ENCODE peak calls at places on chromosome 3, in four cellular contexts. L, D, M and J are unnamed samples.

GRCh38 chr3:24088782-24089181 is 143.7 kb downstream of the NR1D2 start:
- DNase-seq in L (peak), D (no peak), M (peak), J (no peak)

GRCh38 chr3:64214002-64214696 is 11.1 kb downstream of the PRICKLE2 start:
- DNase-seq in L (peak), D (no peak), M (no peak), J (peak)

GRCh38 chr3:134536760-134537159 is 50.9 kb downstream of the CEP63 start:
- DNase-seq in L (no peak), D (no peak), M (no peak), J (no peak)

GRCh38 chr3:14513566-14514322 is 26.4 kb downstream of the GRIP2 start:
- DNase-seq in L (no peak), D (no peak), M (no peak), J (no peak)

GRCh38 chr3:69445498-69445897 is 59.6 kb upstream of the FRMD4B start:
- DNase-seq in L (peak), D (no peak), M (no peak), J (no peak)

GRCh38 chr3:13204177-13204581 is 130.9 kb upstream of the IQSEC1 start:
- DNase-seq in L (no peak), D (no peak), M (no peak), J (no peak)

GRCh38 chr3:120140098-120140742 is 46.0 kb upstream of the GSK3B start:
- DNase-seq in L (no peak), D (no peak), M (no peak), J (no peak)

GRCh38 chr3:14329116-14329830 is 73.1 kb upstream of the SLC6A6 start:
- DNase-seq in L (peak), D (no peak), M (no peak), J (peak)

GRCh38 chr3:177144922-177145321 is 52.4 kb downstream of the TBL1XR1 start:
- DNase-seq in L (no peak), D (peak), M (no peak), J (no peak)

GRCh38 chr3:164222200-164222599 is 856.1 kb downstream of the SI start:
- DNase-seq in L (no peak), D (no peak), M (no peak), J (no peak)

GRCh38 chr3:179526989-179527391 is 35.7 kb upstream of the ACTL6A start:
- DNase-seq in L (peak), D (no peak), M (no peak), J (peak)

GRCh38 chr3:31980530-31981205 is 394 bp downstream of the OSBPL10 start:
- DNase-seq in L (peak), D (no peak), M (no peak), J (peak)

GRCh38 chr3:182829761-182830405 is 36.6 kb downstream of the ATP11B start:
- DNase-seq in L (no peak), D (no peak), M (no peak), J (no peak)

GRCh38 chr3:187212705-187213104 is 15.4 kb downstream of the RTP1 start:
- DNase-seq in L (no peak), D (no peak), M (no peak), J (no peak)

GRCh38 chr3:11201246-11202024 is 47.1 kb downstream of the HRH1 start:
- DNase-seq in L (no peak), D (no peak), M (no peak), J (peak)

GRCh38 chr3:22029480-22029879 is 278.5 kb upstream of the ZNF385D start:
- DNase-seq in L (no peak), D (no peak), M (no peak), J (no peak)

GRCh38 chr3:178304758-178305157 is 231.5 kb upstream of the KCNMB2 start:
- DNase-seq in L (peak), D (no peak), M (no peak), J (no peak)

GRCh38 chr3:42013652-42014442 is 51.9 kb upstream of the ULK4 start:
- DNase-seq in L (no peak), D (no peak), M (peak), J (no peak)

GRCh38 chr3:98921957-98922356 is 20.5 kb upstream of the DCBLD2 start:
- DNase-seq in L (no peak), D (no peak), M (no peak), J (no peak)

GRCh38 chr3:98914210-98915080 is 12.9 kb upstream of the DCBLD2 start:
- DNase-seq in L (no peak), D (no peak), M (no peak), J (no peak)

GRCh38 chr3:98920166-98920565 is 18.7 kb upstream of the DCBLD2 start:
- DNase-seq in L (no peak), D (no peak), M (no peak), J (no peak)

GRCh38 chr3:98917608-98918007 is 16.1 kb upstream of the DCBLD2 start:
- DNase-seq in L (no peak), D (no peak), M (no peak), J (no peak)

DNA sequence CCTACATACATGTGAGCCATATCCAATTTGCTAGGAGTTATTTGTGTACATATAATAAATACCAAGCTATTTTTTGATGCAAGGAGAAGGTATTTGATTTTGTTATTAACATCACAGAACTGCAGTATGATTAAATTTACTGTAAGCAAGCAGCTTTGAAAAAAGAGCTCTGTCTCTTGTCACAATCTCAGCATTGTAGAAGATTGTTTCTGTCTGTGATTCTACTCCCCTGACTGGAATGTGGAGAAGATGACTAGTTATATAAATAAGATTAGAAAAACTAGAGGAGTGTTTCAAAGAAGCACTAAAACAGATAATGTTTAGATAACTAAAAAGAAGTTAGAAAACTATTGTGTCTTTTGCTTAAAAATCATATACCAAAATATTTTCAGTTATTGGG is 17.1 kb upstream of the DCBLD2 start:
- DNase-seq in L (peak), D (no peak), M (no peak), J (no peak)
- TF ChIP-seq FOS in L (no peak), D (no peak), M (no peak), J (no peak)

DNA sequence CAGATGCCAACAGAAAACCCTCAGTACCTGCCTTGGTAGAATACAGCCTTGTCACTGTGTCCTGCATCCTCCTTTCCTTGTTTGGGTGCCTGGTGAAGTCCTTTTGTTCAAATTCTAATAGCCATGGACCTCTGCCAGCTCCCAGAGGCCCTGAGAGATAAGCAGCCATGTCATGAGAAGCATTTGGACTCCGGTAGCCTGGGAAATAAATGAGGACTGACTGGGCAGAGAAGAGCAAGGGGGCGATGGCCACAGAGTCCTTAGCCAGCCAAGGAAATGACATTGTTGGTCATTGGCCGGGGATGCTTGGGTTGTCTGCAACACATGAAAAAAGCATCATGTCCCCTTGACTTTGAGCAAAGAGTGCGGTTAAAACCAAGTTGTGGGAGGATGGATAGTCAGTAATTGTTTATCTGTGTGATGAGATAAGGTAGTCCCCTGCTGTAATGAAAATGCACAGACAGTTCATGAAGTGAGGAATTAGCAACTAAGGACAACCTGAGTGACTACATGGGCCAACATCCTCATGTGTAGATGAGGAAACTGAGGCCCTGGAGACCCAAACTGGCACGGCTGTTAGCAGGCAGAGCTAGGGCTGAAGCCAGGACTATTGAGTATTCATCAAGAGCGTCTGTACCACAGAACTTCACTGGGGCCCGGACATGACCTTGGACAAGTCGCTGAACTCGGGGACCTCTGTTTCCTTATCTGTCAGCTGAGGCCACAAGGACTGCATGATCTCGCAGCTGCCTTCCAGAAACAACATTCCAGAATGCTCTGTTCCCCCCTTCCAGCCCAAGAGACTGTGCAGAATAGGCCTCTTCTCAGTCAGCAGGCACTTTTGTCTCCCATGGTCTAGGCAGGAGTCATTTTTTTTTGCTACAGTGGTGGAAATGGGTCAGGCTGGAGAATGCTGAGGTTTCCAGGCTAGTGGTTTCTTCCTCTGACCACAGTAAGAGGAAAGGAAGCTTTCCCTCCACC is 90.5 kb upstream of the CTDSPL start:
- DNase-seq in L (no peak), D (no peak), M (no peak), J (peak)
- TF ChIP-seq FOS in L (no peak), D (no peak), M (no peak), J (no peak)

GRCh38 chr3:72627276-72627675 is 221.0 kb downstream of the SHQ1 start:
- DNase-seq in L (no peak), D (no peak), M (no peak), J (no peak)

GRCh38 chr3:72630614-72631344 is 217.5 kb downstream of the SHQ1 start:
- DNase-seq in L (no peak), D (no peak), M (no peak), J (no peak)

GRCh38 chr3:72632129-72632528 is 216.1 kb downstream of the SHQ1 start:
- DNase-seq in L (no peak), D (no peak), M (no peak), J (no peak)

GRCh38 chr3:72628065-72628464 is 220.2 kb downstream of the SHQ1 start:
- DNase-seq in L (no peak), D (no peak), M (no peak), J (no peak)

GRCh38 chr3:72629191-72629611 is 219.0 kb downstream of the SHQ1 start:
- DNase-seq in L (no peak), D (no peak), M (no peak), J (no peak)
- TF ChIP-seq FOS in L (no peak), D (no peak), M (no peak), J (no peak)

GRCh38 chr3:148975277-148975676 is 16.1 kb upstream of the GYG1 start:
- DNase-seq in L (no peak), D (no peak), M (no peak), J (no peak)
- TF ChIP-seq FOS in L (no peak), D (no peak), M (no peak), J (no peak)

GRCh38 chr3:192639987-192640386 is 87.4 kb downstream of the FGF12 start:
- DNase-seq in L (no peak), D (no peak), M (no peak), J (no peak)

GRCh38 chr3:192641911-192642310 is 85.4 kb downstream of the FGF12 start:
- DNase-seq in L (no peak), D (no peak), M (no peak), J (no peak)

GRCh38 chr3:192645437-192645836 is 81.9 kb downstream of the FGF12 start:
- DNase-seq in L (no peak), D (no peak), M (no peak), J (no peak)

GRCh38 chr3:192637803-192638202 is 89.5 kb downstream of the FGF12 start:
- DNase-seq in L (no peak), D (no peak), M (no peak), J (no peak)

GRCh38 chr3:192642651-192643050 is 84.7 kb downstream of the FGF12 start:
- DNase-seq in L (no peak), D (no peak), M (no peak), J (no peak)
- TF ChIP-seq FOS in L (no peak), D (no peak), M (no peak), J (no peak)

GRCh38 chr3:15654096-15654495 is 52.6 kb downstream of the BTD start:
- DNase-seq in L (no peak), D (no peak), M (no peak), J (no peak)
- TF ChIP-seq FOS in L (no peak), D (no peak), M (no peak), J (no peak)

GRCh38 chr3:129612350-129613204 is 6.1 kb upstream of the PLXND1 start:
- DNase-seq in L (peak), D (no peak), M (no peak), J (no peak)
- TF ChIP-seq FOS in L (no peak), D (no peak), M (no peak), J (no peak)